ENCODE peak calls at places on chromosomes 16 and 17, in nine cellular contexts. Y is brain microvascular endothelial cell, R is HCT116, J is choroid plexus epithelial cell, I is amygdala, H is astrocyte of the cerebellum, S is K562, A is T-helper 2 cell, D is GF-D8. Q is an unnamed sample.

GRCh38 chr16:72501739-72502653 is 330.0 kb upstream of the PMFBP1 start:
- DNase-seq in R (peak), Y (peak), A (peak), S (peak), H (peak), D (peak), I (no peak), J (peak), Q (peak)

GRCh38 chr16:30977502-30977901 is 7.5 kb upstream of the HSD3B7 start:
- DNase-seq in Y (no peak), I (no peak), R (no peak), A (peak), H (no peak), J (no peak), S (peak), D (no peak), Q (no peak)

GRCh38 chr16:87243383-87243964 is 73.7 kb downstream of the C16orf95 start:
- DNase-seq in Y (no peak), J (no peak), D (no peak), H (no peak), I (no peak), A (peak), S (no peak), R (no peak), Q (no peak)

GRCh38 chr17:74601944-74602572 is 10.0 kb upstream of the CD300LD start:
- DNase-seq in J (peak), S (peak), R (peak), D (no peak), Y (peak), H (no peak), A (peak), I (no peak), Q (peak)

GRCh38 chr17:81223758-81224122 is 975 bp upstream of the CEP131 start:
- DNase-seq in A (no peak), R (no peak), S (no peak), I (no peak), H (no peak), Y (no peak), D (peak), J (no peak), Q (no peak)

GRCh38 chr17:67046398-67046797 is 2.0 kb downstream of the CACNG1 start:
- DNase-seq in H (no peak), Y (no peak), R (no peak), J (no peak), S (no peak), I (no peak), D (no peak), A (no peak), Q (no peak)

GRCh38 chr16:75340715-75341500 is 89.5 kb upstream of the BCAR1 start:
- DNase-seq in J (peak), R (no peak), H (no peak), I (no peak), D (no peak), A (no peak), Y (peak), S (no peak), Q (peak)

GRCh38 chr17:2151634-2152033 is 96.7 kb downstream of the HIC1 start:
- DNase-seq in J (peak), R (no peak), D (no peak), I (no peak), S (no peak), H (no peak), Y (no peak), A (no peak), Q (peak)

GRCh38 chr17:57675427-57675826 is 69.7 kb downstream of the CCDC182 start:
- DNase-seq in A (no peak), I (no peak), S (no peak), Y (no peak), H (no peak), J (no peak), D (no peak), R (no peak), Q (no peak)

GRCh38 chr16:55502801-55503366 is 6.0 kb upstream of the LPCAT2 start:
- DNase-seq in Y (peak), J (peak), H (peak), A (no peak), S (no peak), D (no peak), R (peak), I (peak), Q (peak)

GRCh38 chr17:58156839-58157803 is 8.9 kb downstream of the OR4D1 start:
- DNase-seq in S (peak), I (no peak), H (no peak), R (no peak), J (peak), Y (no peak), A (peak), D (no peak), Q (no peak)

GRCh38 chr17:67477687-67478086 is 100.6 kb downstream of the PITPNC1 start:
- DNase-seq in D (no peak), A (peak), J (no peak), I (no peak), H (no peak), R (peak), Y (peak), S (no peak), Q (peak)

GRCh38 chr16:61887903-61888302 is 148.3 kb downstream of the CDH8 start:
- DNase-seq in Y (peak), D (peak), A (no peak), J (peak), I (no peak), H (no peak), S (no peak), R (no peak), Q (peak)

GRCh38 chr16:27368358-27368722 is 33.6 kb upstream of the IL21R start:
- DNase-seq in S (no peak), J (no peak), Y (no peak), I (no peak), R (no peak), A (no peak), D (no peak), H (no peak), Q (no peak)

GRCh38 chr17:32350662-32351418 is 883 bp downstream of the ZNF207 start:
- DNase-seq in A (peak), H (no peak), R (no peak), I (no peak), Y (peak), S (no peak), D (peak), J (peak), Q (peak)

GRCh38 chr17:51507444-51507843 is 247.1 kb downstream of the UTP18 start:
- DNase-seq in Y (no peak), R (no peak), H (no peak), D (no peak), S (no peak), J (no peak), A (no peak), I (no peak), Q (no peak)

GRCh38 chr16:65441501-65441900 is 319.6 kb upstream of the CDH11 start:
- DNase-seq in R (no peak), J (no peak), A (no peak), D (no peak), Y (no peak), I (no peak), H (no peak), S (no peak), Q (no peak)

GRCh38 chr16:77723108-77723514 is 797 bp downstream of the NUDT7 start:
- DNase-seq in S (no peak), J (peak), R (no peak), A (peak), Y (no peak), I (no peak), H (peak), D (peak), Q (peak)

GRCh38 chr16:31440511-31441184 is 1.9 kb downstream of the ZNF843 start:
- DNase-seq in Y (no peak), S (no peak), J (no peak), D (no peak), I (no peak), R (no peak), H (no peak), A (peak), Q (no peak)

GRCh38 chr16:1713933-1714332 is 7.9 kb downstream of the MAPK8IP3 start:
- DNase-seq in S (no peak), R (no peak), D (no peak), A (no peak), H (no peak), Y (no peak), J (no peak), I (no peak), Q (no peak)

GRCh38 chr17:7644768-7645167 is 6.0 kb upstream of the ATP1B2 start:
- DNase-seq in H (no peak), Y (no peak), D (peak), A (peak), I (no peak), R (no peak), J (no peak), S (no peak), Q (no peak)

GRCh38 chr16:24499193-24499814 is 40.1 kb upstream of the RBBP6 start:
- DNase-seq in R (peak), H (no peak), J (peak), D (no peak), A (peak), S (peak), I (no peak), Y (peak), Q (no peak)

GRCh38 chr17:76341301-76341700 is 12.4 kb downstream of the PRPSAP1 start:
- DNase-seq in D (no peak), Y (no peak), H (no peak), A (no peak), S (no peak), R (no peak), J (no peak), I (no peak), Q (no peak)

GRCh38 chr16:48623304-48624016 is 13.5 kb upstream of the N4BP1 start:
- DNase-seq in J (peak), S (peak), Y (peak), I (no peak), H (peak), D (peak), R (peak), A (peak), Q (peak)

GRCh38 chr16:80973991-80974390 is 32.7 kb downstream of the CMC2 start:
- DNase-seq in H (no peak), J (no peak), S (no peak), Y (no peak), D (no peak), A (no peak), I (no peak), R (no peak), Q (no peak)

GRCh38 chr17:16285646-16286008 is 67.6 kb downstream of the CENPV start:
- DNase-seq in I (no peak), Y (no peak), J (no peak), A (no peak), H (no peak), R (no peak), D (no peak), S (no peak), Q (no peak)

GRCh38 chr17:63405741-63406261 is 40.3 kb downstream of the CYB561 start:
- DNase-seq in S (peak), A (peak), J (peak), R (peak), I (no peak), Y (peak), H (peak), D (peak), Q (peak)

GRCh38 chr17:60623415-60623814 is 23.4 kb downstream of the PPM1D start:
- DNase-seq in Y (no peak), I (no peak), S (no peak), D (no peak), H (no peak), J (no peak), A (no peak), R (no peak), Q (no peak)

GRCh38 chr16:11032000-11032921 is 87.9 kb downstream of the CLEC16A start:
- DNase-seq in R (no peak), S (no peak), D (no peak), Y (no peak), J (no peak), I (no peak), A (peak), H (no peak), Q (no peak)

GRCh38 chr17:54063639-54064038 is 240.9 kb downstream of the KIF2B start:
- DNase-seq in D (no peak), H (no peak), R (no peak), S (no peak), J (no peak), A (no peak), I (no peak), Y (no peak), Q (no peak)

GRCh38 chr17:44006581-44007345 is 2.3 kb downstream of the NAGS start:
- DNase-seq in H (peak), J (peak), R (peak), Y (peak), S (peak), A (peak), I (no peak), D (peak), Q (peak)